ENCODE peak calls at places on chromosome 6, in six cellular contexts. N is endodermal cell, L is ACHN, K is EH, Q is EL, E is nephron progenitor cell. V is an unnamed sample.

GRCh38 chr6:136745300-136745699 is 47.0 kb downstream of the MAP3K5 start:
- DNase-seq in N (no peak), L (no peak), K (no peak), Q (no peak), E (no peak), V (peak)

GRCh38 chr6:7532232-7532631 is 9.2 kb upstream of the DSP start:
- DNase-seq in N (no peak), L (no peak), K (no peak), Q (no peak), E (no peak), V (peak)

GRCh38 chr6:6319947-6320811 is at the start of gene F13A1:
- DNase-seq in N (peak), L (no peak), K (no peak), Q (no peak), E (peak), V (peak)

GRCh38 chr6:21808045-21808470 is 214.5 kb downstream of the SOX4 start:
- DNase-seq in N (peak), L (peak), K (peak), Q (peak), E (peak), V (no peak)

GRCh38 chr6:166490671-166491500 is 95.6 kb downstream of the RAMACL start:
- DNase-seq in N (no peak), L (no peak), K (peak), Q (peak), E (no peak), V (no peak)

GRCh38 chr6:83511901-83512681 is at the start of gene PRSS35:
- DNase-seq in N (peak), L (peak), K (peak), Q (peak), E (peak), V (peak)

GRCh38 chr6:25014375-25014774 is 78.6 kb upstream of the RIPOR2 start:
- DNase-seq in N (no peak), L (no peak), K (no peak), Q (no peak), E (no peak), V (no peak)

GRCh38 chr6:14734052-14734415 is 511.8 kb upstream of the JARID2 start:
- DNase-seq in N (no peak), L (no peak), K (no peak), Q (no peak), E (no peak), V (no peak)

GRCh38 chr6:7723041-7723447 is 2.9 kb upstream of the BMP6 start:
- DNase-seq in N (peak), L (peak), K (peak), Q (peak), E (peak), V (peak)

GRCh38 chr6:116280161-116280959 is 630 bp upstream of the TSPYL1 start:
- DNase-seq in N (no peak), L (peak), K (no peak), Q (no peak), E (no peak), V (peak)

GRCh38 chr6:13250703-13251102 is 77.6 kb downstream of the TBC1D7 start:
- DNase-seq in N (no peak), L (no peak), K (no peak), Q (no peak), E (no peak), V (no peak)

GRCh38 chr6:11462742-11463414 is 74.7 kb upstream of the TMEM170B start:
- DNase-seq in N (no peak), L (no peak), K (no peak), Q (no peak), E (no peak), V (no peak)

GRCh38 chr6:16667509-16667908 is 93.8 kb downstream of the ATXN1 start:
- DNase-seq in N (no peak), L (no peak), K (no peak), Q (no peak), E (no peak), V (no peak)

GRCh38 chr6:134925800-134926199 is 24.1 kb downstream of the ALDH8A1 start:
- DNase-seq in N (no peak), L (no peak), K (peak), Q (peak), E (no peak), V (peak)

GRCh38 chr6:72669324-72669723 is 47.5 kb downstream of the KCNQ5 start:
- DNase-seq in N (peak), L (no peak), K (no peak), Q (no peak), E (no peak), V (peak)

GRCh38 chr6:140566706-140567330 is 1192.4 kb upstream of the CITED2 start:
- DNase-seq in N (no peak), L (peak), K (peak), Q (peak), E (no peak), V (no peak)

GRCh38 chr6:152458648-152459047 is 178.5 kb downstream of the SYNE1 start:
- DNase-seq in N (no peak), L (no peak), K (peak), Q (peak), E (no peak), V (no peak)

GRCh38 chr6:118171852-118172251 is 264.8 kb downstream of the SLC35F1 start:
- DNase-seq in N (no peak), L (no peak), K (peak), Q (peak), E (no peak), V (no peak)

GRCh38 chr6:96015791-96016776 is at the start of gene FUT9:
- DNase-seq in N (peak), L (peak), K (no peak), Q (no peak), E (peak), V (peak)

GRCh38 chr6:44156494-44157151 is 2.0 kb upstream of the CAPN11 start:
- DNase-seq in N (peak), L (no peak), K (no peak), Q (no peak), E (no peak), V (peak)

GRCh38 chr6:166739655-166740318 is 112.7 kb upstream of the RPS6KA2 start:
- DNase-seq in N (peak), L (no peak), K (no peak), Q (no peak), E (no peak), V (no peak)

GRCh38 chr6:43778976-43779863 is 9.2 kb downstream of the VEGFA start:
- DNase-seq in N (no peak), L (no peak), K (no peak), Q (no peak), E (no peak), V (no peak)

GRCh38 chr6:44117397-44118128 is 9.7 kb downstream of the MRPL14 start:
- DNase-seq in N (no peak), L (peak), K (peak), Q (peak), E (no peak), V (no peak)

GRCh38 chr6:33850869-33851541 is 47.2 kb upstream of the MLN start:
- DNase-seq in N (peak), L (no peak), K (no peak), Q (no peak), E (no peak), V (no peak)

GRCh38 chr6:48486373-48486772 is 375.4 kb upstream of the PTCHD4 start:
- DNase-seq in N (no peak), L (no peak), K (no peak), Q (no peak), E (no peak), V (no peak)

GRCh38 chr6:26270903-26271639 is 93.9 kb upstream of the BTN3A2 start:
- DNase-seq in N (peak), L (peak), K (peak), Q (peak), E (peak), V (peak)

GRCh38 chr6:98366406-98366805 is 468.0 kb upstream of the POU3F2 start:
- DNase-seq in N (no peak), L (no peak), K (no peak), Q (no peak), E (no peak), V (no peak)

GRCh38 chr6:336159-337114 is 44.1 kb downstream of the DUSP22 start:
- DNase-seq in N (no peak), L (no peak), K (no peak), Q (no peak), E (no peak), V (no peak)

GRCh38 chr6:87705070-87705691 is 3.1 kb upstream of the AKIRIN2 start:
- DNase-seq in N (no peak), L (peak), K (peak), Q (peak), E (no peak), V (no peak)

GRCh38 chr6:56524891-56525703 is 117.6 kb downstream of the DST start:
- DNase-seq in N (no peak), L (no peak), K (peak), Q (peak), E (no peak), V (no peak)

GRCh38 chr6:79127660-79128059 is 49.6 kb upstream of the PHIP start:
- DNase-seq in N (peak), L (peak), K (no peak), Q (no peak), E (no peak), V (peak)

GRCh38 chr6:101011165-101011564 is 130.0 kb upstream of the ASCC3 start:
- DNase-seq in N (no peak), L (no peak), K (peak), Q (peak), E (no peak), V (no peak)

GRCh38 chr6:108592371-108593337 is 31.9 kb downstream of the FOXO3 start:
- DNase-seq in N (no peak), L (peak), K (peak), Q (peak), E (peak), V (peak)